ENCODE peak calls at places on chromosomes 2 and 18, in five cellular contexts. D is activated CD4-positive, alpha-beta T cell treated with anti-CD3 and anti-CD28 coated beads for 24 hours; Z is amygdala; N is amniotic epithelial cell; M is NCI-H1930. A is an unnamed sample.

GRCh38 chr18:69935319-69936190 is 12.1 kb downstream of the CD226 start:
- DNase-seq in D (peak), Z (no peak), N (no peak), M (no peak), A (no peak)

GRCh38 chr2:238487652-238488346 is 61.1 kb downstream of the ASB1 start:
- DNase-seq in D (no peak), Z (no peak), N (no peak), M (no peak), A (no peak)

GRCh38 chr2:120231974-120232635 is 8.9 kb upstream of the TMEM185B start:
- DNase-seq in D (peak), Z (no peak), N (peak), M (no peak), A (no peak)

GRCh38 chr2:42614838-42615237 is 46.4 kb downstream of the MTA3 start:
- DNase-seq in D (no peak), Z (no peak), N (peak), M (no peak), A (no peak)

GRCh38 chr2:36410681-36411080 is 55.1 kb downstream of the CRIM1 start:
- DNase-seq in D (no peak), Z (no peak), N (no peak), M (no peak), A (no peak)

GRCh38 chr2:65070172-65070830 is 14.1 kb downstream of the CEP68 start:
- DNase-seq in D (no peak), Z (no peak), N (peak), M (no peak), A (no peak)

GRCh38 chr18:60892855-60893254 is 440.4 kb upstream of the CDH20 start:
- DNase-seq in D (no peak), Z (no peak), N (peak), M (no peak), A (no peak)

GRCh38 chr2:238720232-238720672 is 127.6 kb upstream of the TWIST2 start:
- DNase-seq in D (peak), Z (no peak), N (peak), M (peak), A (peak)

GRCh38 chr2:75597949-75598348 is 37.2 kb upstream of the EVA1A start:
- DNase-seq in D (no peak), Z (no peak), N (no peak), M (no peak), A (no peak)

GRCh38 chr2:50449306-50449705 is 582.6 kb downstream of the NRXN1 start:
- DNase-seq in D (no peak), Z (no peak), N (no peak), M (no peak), A (no peak)

GRCh38 chr2:158321264-158321663 is 135.3 kb downstream of the CCDC148 start:
- DNase-seq in D (no peak), Z (no peak), N (peak), M (no peak), A (no peak)

GRCh38 chr2:205786976-205787375 is 104.7 kb downstream of the NRP2 start:
- DNase-seq in D (no peak), Z (no peak), N (no peak), M (no peak), A (no peak)